ENCODE peak calls at places on chromosomes 6 and 20, in nine cellular contexts. One of them, this sample, is unnamed. For H3K4me1, the result is how much of the 10 kb centered on the place peaks cover.

GRCh38 chr6:118569498-118569897 is 21.4 kb downstream of the PLN start:
- DNase-seq in body of pancreas: no peak
- DNase-seq in GM23338: no peak
- DNase-seq in lower lobe of right lung: no peak
- DNase-seq in transverse colon: no peak
- DNase-seq in testis: no peak
- DNase-seq in cardiac muscle cell: no peak
- DNase-seq in spleen: no peak
- DNase-seq in CD8-positive, alpha-beta T cell: no peak
- DNase-seq in this sample: no peak

GRCh38 chr20:52060794-52061714 is 130.5 kb downstream of the ZFP64 start:
- DNase-seq in body of pancreas: no peak
- DNase-seq in GM23338: peak
- DNase-seq in lower lobe of right lung: no peak
- DNase-seq in transverse colon: no peak
- DNase-seq in testis: peak
- DNase-seq in cardiac muscle cell: peak
- DNase-seq in spleen: no peak
- DNase-seq in CD8-positive, alpha-beta T cell: no peak
- DNase-seq in this sample: peak

GRCh38 chr6:37456816-37457560 is 24.0 kb downstream of the CMTR1 start:
- DNase-seq in body of pancreas: no peak
- DNase-seq in GM23338: no peak
- DNase-seq in lower lobe of right lung: no peak
- DNase-seq in transverse colon: no peak
- DNase-seq in testis: no peak
- DNase-seq in cardiac muscle cell: peak
- DNase-seq in spleen: no peak
- DNase-seq in CD8-positive, alpha-beta T cell: no peak
- DNase-seq in this sample: no peak

GRCh38 chr6:31239854-31240253 is 32.0 kb downstream of the HLA-C start:
- DNase-seq in body of pancreas: no peak
- DNase-seq in GM23338: no peak
- DNase-seq in lower lobe of right lung: no peak
- DNase-seq in transverse colon: no peak
- DNase-seq in testis: no peak
- DNase-seq in cardiac muscle cell: no peak
- DNase-seq in spleen: no peak
- DNase-seq in CD8-positive, alpha-beta T cell: no peak
- DNase-seq in this sample: no peak

GRCh38 chr6:42952389-42952788 is 8.2 kb upstream of the GNMT start:
- DNase-seq in body of pancreas: no peak
- DNase-seq in GM23338: no peak
- DNase-seq in lower lobe of right lung: no peak
- DNase-seq in transverse colon: no peak
- DNase-seq in testis: no peak
- DNase-seq in cardiac muscle cell: no peak
- DNase-seq in spleen: no peak
- DNase-seq in CD8-positive, alpha-beta T cell: no peak
- DNase-seq in this sample: no peak

GRCh38 chr6:42482126-42482525 is 30.4 kb upstream of the TRERF1 start:
- DNase-seq in body of pancreas: no peak
- DNase-seq in GM23338: no peak
- DNase-seq in lower lobe of right lung: no peak
- DNase-seq in transverse colon: no peak
- DNase-seq in testis: no peak
- DNase-seq in cardiac muscle cell: no peak
- DNase-seq in spleen: no peak
- DNase-seq in CD8-positive, alpha-beta T cell: no peak
- DNase-seq in this sample: no peak

GRCh38 chr20:59149678-59150504 is 13.7 kb upstream of the ZNF831 start:
- DNase-seq in body of pancreas: no peak
- DNase-seq in GM23338: no peak
- DNase-seq in lower lobe of right lung: no peak
- DNase-seq in transverse colon: peak
- DNase-seq in testis: no peak
- DNase-seq in cardiac muscle cell: no peak
- DNase-seq in spleen: peak
- DNase-seq in CD8-positive, alpha-beta T cell: peak
- DNase-seq in this sample: no peak

GRCh38 chr6:3516094-3516493 is 59.2 kb upstream of the SLC22A23 start:
- DNase-seq in body of pancreas: no peak
- DNase-seq in GM23338: no peak
- DNase-seq in lower lobe of right lung: no peak
- DNase-seq in transverse colon: no peak
- DNase-seq in testis: no peak
- DNase-seq in cardiac muscle cell: no peak
- DNase-seq in spleen: no peak
- DNase-seq in CD8-positive, alpha-beta T cell: no peak
- DNase-seq in this sample: no peak

GRCh38 chr6:15044146-15044882 is 201.6 kb upstream of the JARID2 start:
- DNase-seq in body of pancreas: no peak
- DNase-seq in GM23338: peak
- DNase-seq in lower lobe of right lung: no peak
- DNase-seq in transverse colon: no peak
- DNase-seq in testis: no peak
- DNase-seq in cardiac muscle cell: no peak
- DNase-seq in spleen: no peak
- DNase-seq in CD8-positive, alpha-beta T cell: no peak
- DNase-seq in this sample: no peak

GRCh38 chr6:96849615-96850014 is 12.3 kb upstream of the GPR63 start:
- DNase-seq in body of pancreas: no peak
- DNase-seq in GM23338: no peak
- DNase-seq in lower lobe of right lung: no peak
- DNase-seq in transverse colon: no peak
- DNase-seq in testis: no peak
- DNase-seq in cardiac muscle cell: no peak
- DNase-seq in spleen: no peak
- DNase-seq in CD8-positive, alpha-beta T cell: no peak
- DNase-seq in this sample: no peak

GRCh38 chr6:69339163-69339550 is 457.7 kb downstream of the LMBRD1 start:
- DNase-seq in body of pancreas: no peak
- DNase-seq in GM23338: no peak
- DNase-seq in lower lobe of right lung: no peak
- DNase-seq in transverse colon: no peak
- DNase-seq in testis: no peak
- DNase-seq in cardiac muscle cell: no peak
- DNase-seq in spleen: no peak
- DNase-seq in CD8-positive, alpha-beta T cell: no peak
- DNase-seq in this sample: no peak

GRCh38 chr20:54023406-54023805 is 47.0 kb downstream of the BCAS1 start:
- DNase-seq in body of pancreas: no peak
- DNase-seq in GM23338: no peak
- DNase-seq in lower lobe of right lung: no peak
- DNase-seq in transverse colon: no peak
- DNase-seq in testis: no peak
- DNase-seq in cardiac muscle cell: no peak
- DNase-seq in spleen: no peak
- DNase-seq in CD8-positive, alpha-beta T cell: no peak
- DNase-seq in this sample: no peak

GRCh38 chr6:111361648-111362047 is 121.4 kb downstream of the REV3L start:
- DNase-seq in body of pancreas: no peak
- DNase-seq in GM23338: peak
- DNase-seq in lower lobe of right lung: peak
- DNase-seq in transverse colon: peak
- DNase-seq in testis: peak
- DNase-seq in cardiac muscle cell: peak
- DNase-seq in spleen: no peak
- DNase-seq in CD8-positive, alpha-beta T cell: no peak
- DNase-seq in this sample: peak

GRCh38 chr6:144782634-144783033 is 497.5 kb downstream of the UTRN start:
- DNase-seq in body of pancreas: no peak
- DNase-seq in GM23338: no peak
- DNase-seq in lower lobe of right lung: no peak
- DNase-seq in transverse colon: no peak
- DNase-seq in testis: no peak
- DNase-seq in cardiac muscle cell: no peak
- DNase-seq in spleen: no peak
- DNase-seq in CD8-positive, alpha-beta T cell: no peak
- DNase-seq in this sample: no peak

GRCh38 chr20:43824699-43825402 is 89.8 kb upstream of the TOX2 start:
- DNase-seq in body of pancreas: peak
- DNase-seq in GM23338: peak
- DNase-seq in lower lobe of right lung: no peak
- DNase-seq in transverse colon: no peak
- DNase-seq in testis: no peak
- DNase-seq in cardiac muscle cell: peak
- DNase-seq in spleen: peak
- DNase-seq in CD8-positive, alpha-beta T cell: no peak
- DNase-seq in this sample: no peak

GRCh38 chr20:8116067-8116811 is 15.8 kb upstream of the PLCB1 start:
- DNase-seq in body of pancreas: no peak
- DNase-seq in GM23338: no peak
- DNase-seq in lower lobe of right lung: no peak
- DNase-seq in transverse colon: no peak
- DNase-seq in testis: no peak
- DNase-seq in cardiac muscle cell: peak
- DNase-seq in spleen: no peak
- DNase-seq in CD8-positive, alpha-beta T cell: no peak
- DNase-seq in this sample: no peak

GRCh38 chr20:44021186-44021585 is 106.5 kb downstream of the TOX2 start:
- DNase-seq in body of pancreas: no peak
- DNase-seq in GM23338: no peak
- DNase-seq in lower lobe of right lung: no peak
- DNase-seq in transverse colon: no peak
- DNase-seq in testis: no peak
- DNase-seq in cardiac muscle cell: no peak
- DNase-seq in spleen: no peak
- DNase-seq in CD8-positive, alpha-beta T cell: no peak
- DNase-seq in this sample: no peak

GRCh38 chr6:73231986-73232391 is 6.7 kb upstream of the KHDC1L start:
- DNase-seq in body of pancreas: no peak
- DNase-seq in GM23338: no peak
- DNase-seq in lower lobe of right lung: no peak
- DNase-seq in transverse colon: no peak
- DNase-seq in testis: no peak
- DNase-seq in cardiac muscle cell: no peak
- DNase-seq in spleen: no peak
- DNase-seq in CD8-positive, alpha-beta T cell: no peak
- DNase-seq in this sample: no peak

DNA sequence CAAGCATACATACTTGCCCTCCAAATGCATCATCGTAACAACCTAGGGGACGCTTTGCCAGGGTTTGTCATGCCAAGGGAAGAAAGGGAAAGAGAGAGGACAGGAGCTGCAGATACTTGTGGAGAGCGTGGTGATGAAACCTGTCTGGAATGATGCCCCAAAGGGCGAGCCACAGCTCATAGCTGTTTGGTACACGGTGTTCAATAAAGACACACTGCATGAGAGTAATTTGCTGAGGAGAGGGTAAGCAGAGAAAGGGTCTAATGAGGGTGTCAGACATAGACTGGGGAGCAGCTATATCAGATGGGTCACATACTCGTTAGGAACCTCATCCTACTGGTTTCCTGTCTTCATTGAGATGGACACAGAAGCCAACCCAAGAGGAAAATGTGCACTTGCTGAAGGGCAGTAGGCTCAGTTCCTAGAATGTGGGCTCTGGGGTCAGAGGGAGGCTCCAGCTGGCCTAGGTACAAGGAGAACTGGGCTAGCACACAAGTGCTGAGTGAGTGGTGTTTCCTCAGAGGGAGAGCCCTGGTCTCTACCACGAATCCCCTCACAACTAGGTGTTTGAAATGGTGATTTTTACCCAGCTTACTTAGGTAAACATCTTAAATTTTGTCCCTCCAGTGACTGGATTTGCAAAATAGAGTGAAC is 5.2 kb upstream of the FOXO3 start:
- DNase-seq in body of pancreas: no peak
- DNase-seq in GM23338: no peak
- DNase-seq in lower lobe of right lung: no peak
- DNase-seq in transverse colon: no peak
- DNase-seq in testis: no peak
- DNase-seq in cardiac muscle cell: no peak
- DNase-seq in spleen: no peak
- DNase-seq in CD8-positive, alpha-beta T cell: no peak
- DNase-seq in this sample: no peak
- TF ChIP-seq CTCF in body of pancreas: no peak
- TF ChIP-seq CTCF in GM23338: no peak
- TF ChIP-seq CTCF in lower lobe of right lung: no peak
- TF ChIP-seq CTCF in transverse colon: no peak
- TF ChIP-seq CTCF in testis: no peak
- TF ChIP-seq CTCF in cardiac muscle cell: no peak
- TF ChIP-seq CTCF in spleen: no peak
- TF ChIP-seq CTCF in CD8-positive, alpha-beta T cell: no peak
- TF ChIP-seq CTCF in this sample: no peak

GRCh38 chr6:148513145-148514071 is 170.8 kb downstream of the SASH1 start:
- DNase-seq in body of pancreas: no peak
- DNase-seq in GM23338: peak
- DNase-seq in lower lobe of right lung: no peak
- DNase-seq in transverse colon: no peak
- DNase-seq in testis: no peak
- DNase-seq in cardiac muscle cell: peak
- DNase-seq in spleen: no peak
- DNase-seq in CD8-positive, alpha-beta T cell: no peak
- DNase-seq in this sample: no peak
- H3K4me1 ChIP-seq in body of pancreas: under half
- H3K4me1 ChIP-seq in GM23338: half or more
- H3K4me1 ChIP-seq in lower lobe of right lung: under half
- H3K4me1 ChIP-seq in transverse colon: under half
- H3K4me1 ChIP-seq in testis: under half
- H3K4me1 ChIP-seq in cardiac muscle cell: under half
- H3K4me1 ChIP-seq in spleen: under half
- H3K4me1 ChIP-seq in CD8-positive, alpha-beta T cell: under half
- H3K4me1 ChIP-seq in this sample: under half

DNA sequence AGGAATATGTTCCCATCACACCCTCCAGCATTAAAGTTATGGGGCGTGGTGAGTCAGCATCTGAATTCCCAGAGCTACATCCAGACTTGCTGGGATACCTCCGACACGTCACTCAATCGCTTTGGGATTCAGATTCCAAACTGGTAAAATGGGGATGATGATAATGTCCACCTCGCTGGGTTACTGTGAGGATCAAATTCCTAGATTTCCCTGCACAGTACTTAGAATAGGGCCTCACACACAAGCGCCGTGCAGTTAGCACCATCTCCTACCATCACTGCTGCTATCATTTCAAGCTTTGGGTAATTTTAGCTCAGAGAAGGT is 107.2 kb downstream of the SULF2 start:
- DNase-seq in body of pancreas: no peak
- DNase-seq in GM23338: no peak
- DNase-seq in lower lobe of right lung: no peak
- DNase-seq in transverse colon: no peak
- DNase-seq in testis: no peak
- DNase-seq in cardiac muscle cell: no peak
- DNase-seq in spleen: no peak
- DNase-seq in CD8-positive, alpha-beta T cell: no peak
- DNase-seq in this sample: no peak
- TF ChIP-seq CTCF in body of pancreas: no peak
- TF ChIP-seq CTCF in GM23338: no peak
- TF ChIP-seq CTCF in lower lobe of right lung: no peak
- TF ChIP-seq CTCF in transverse colon: no peak
- TF ChIP-seq CTCF in testis: no peak
- TF ChIP-seq CTCF in cardiac muscle cell: no peak
- TF ChIP-seq CTCF in spleen: no peak
- TF ChIP-seq CTCF in CD8-positive, alpha-beta T cell: no peak
- TF ChIP-seq CTCF in this sample: no peak

DNA sequence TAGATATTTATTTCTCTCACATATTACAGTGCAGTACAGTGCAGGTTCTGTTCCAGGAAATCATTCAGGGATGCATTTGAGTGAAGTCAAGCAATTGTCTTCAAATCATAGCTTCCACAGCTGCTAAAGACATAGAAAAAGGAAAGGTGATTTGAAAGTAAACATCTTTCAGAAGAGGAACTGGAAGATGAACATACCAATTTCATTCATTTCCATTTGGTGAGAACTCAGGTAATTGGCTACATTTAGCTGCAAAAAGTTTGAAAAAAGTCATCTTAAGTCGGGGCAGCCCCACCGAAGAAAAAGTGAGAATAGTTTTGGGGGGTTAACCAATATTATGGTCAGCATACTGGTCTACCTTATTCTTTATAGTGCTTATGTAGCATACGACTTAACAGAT is 61.4 kb upstream of the IL20RA start:
- DNase-seq in body of pancreas: no peak
- DNase-seq in GM23338: no peak
- DNase-seq in lower lobe of right lung: no peak
- DNase-seq in transverse colon: no peak
- DNase-seq in testis: no peak
- DNase-seq in cardiac muscle cell: no peak
- DNase-seq in spleen: no peak
- DNase-seq in CD8-positive, alpha-beta T cell: no peak
- DNase-seq in this sample: no peak
- H3K4me1 ChIP-seq in body of pancreas: under half
- H3K4me1 ChIP-seq in GM23338: under half
- H3K4me1 ChIP-seq in lower lobe of right lung: under half
- H3K4me1 ChIP-seq in transverse colon: under half
- H3K4me1 ChIP-seq in testis: under half
- H3K4me1 ChIP-seq in cardiac muscle cell: under half
- H3K4me1 ChIP-seq in spleen: under half
- H3K4me1 ChIP-seq in CD8-positive, alpha-beta T cell: under half
- H3K4me1 ChIP-seq in this sample: under half